ENCODE peak calls at places on chromosomes 4 and X, in eight cellular contexts. One of them, this sample, is unnamed.
A peak's percentile ranks its signal among the peaks of the same experiment; 100 is the strongest.

GRCh38 chrX:826026-826425 is 195.4 kb downstream of the SHOX start:
- DNase-seq in uterus: no peak
- DNase-seq in A673: no peak
- DNase-seq in heart left ventricle: no peak
- DNase-seq in heart right ventricle: no peak
- DNase-seq in aorta: no peak
- DNase-seq in left ventricle myocardium inferior: no peak
- DNase-seq in neuronal stem cell: no peak
- DNase-seq in this sample: no peak

GRCh38 chr4:128315756-128316520 is 28.3 kb upstream of the PGRMC2 start:
- DNase-seq in heart right ventricle: no peak
- DNase-seq in aorta: no peak
- DNase-seq in A673: no peak
- DNase-seq in left ventricle myocardium inferior: no peak
- DNase-seq in uterus: no peak
- DNase-seq in heart left ventricle: no peak
- DNase-seq in neuronal stem cell: no peak
- DNase-seq in this sample: no peak

GRCh38 chrX:46208225-46208854 is 336.9 kb downstream of the ZNF674 start:
- DNase-seq in A673: peak; percentile 48
- DNase-seq in heart right ventricle: no peak
- DNase-seq in neuronal stem cell: no peak
- DNase-seq in left ventricle myocardium inferior: no peak
- DNase-seq in heart left ventricle: no peak
- DNase-seq in aorta: no peak
- DNase-seq in uterus: no peak
- DNase-seq in this sample: no peak

GRCh38 chrX:49172280-49172780 is 632 bp downstream of the PLP2 start:
- DNase-seq in left ventricle myocardium inferior: peak; percentile 67
- DNase-seq in A673: peak; percentile 60
- DNase-seq in uterus: peak; percentile 67
- DNase-seq in aorta: peak; percentile 74
- DNase-seq in heart left ventricle: peak; percentile 69
- DNase-seq in heart right ventricle: peak; percentile 39
- DNase-seq in neuronal stem cell: no peak
- DNase-seq in this sample: peak; percentile 39

GRCh38 chrX:6812087-6812486 is 277.2 kb upstream of the VCX3A start:
- DNase-seq in neuronal stem cell: no peak
- DNase-seq in heart left ventricle: no peak
- DNase-seq in left ventricle myocardium inferior: no peak
- DNase-seq in aorta: no peak
- DNase-seq in uterus: no peak
- DNase-seq in heart right ventricle: no peak
- DNase-seq in A673: no peak
- DNase-seq in this sample: no peak

GRCh38 chrX:45621356-45622041 is 420.8 kb upstream of the DIPK2B start:
- DNase-seq in aorta: no peak
- DNase-seq in neuronal stem cell: no peak
- DNase-seq in heart left ventricle: no peak
- DNase-seq in heart right ventricle: no peak
- DNase-seq in A673: no peak
- DNase-seq in left ventricle myocardium inferior: no peak
- DNase-seq in uterus: no peak
- DNase-seq in this sample: no peak

GRCh38 chrX:135931644-135932487 is 38.4 kb downstream of the SAGE1 start:
- DNase-seq in neuronal stem cell: peak; percentile 6
- DNase-seq in aorta: peak; percentile 60
- DNase-seq in left ventricle myocardium inferior: peak; percentile 12
- DNase-seq in heart right ventricle: peak; percentile 15
- DNase-seq in heart left ventricle: peak; percentile 13
- DNase-seq in A673: peak; percentile 33
- DNase-seq in uterus: peak; percentile 17
- DNase-seq in this sample: peak; percentile 59

GRCh38 chr4:119559044-119559647 is 69.5 kb downstream of the PDE5A start:
- DNase-seq in neuronal stem cell: no peak
- DNase-seq in aorta: no peak
- DNase-seq in left ventricle myocardium inferior: no peak
- DNase-seq in A673: peak; percentile 60
- DNase-seq in heart left ventricle: no peak
- DNase-seq in uterus: no peak
- DNase-seq in heart right ventricle: no peak
- DNase-seq in this sample: no peak

GRCh38 chrX:115624916-115625315 is 63.9 kb downstream of the PLS3 start:
- DNase-seq in heart right ventricle: no peak
- DNase-seq in A673: no peak
- DNase-seq in uterus: no peak
- DNase-seq in aorta: no peak
- DNase-seq in heart left ventricle: no peak
- DNase-seq in left ventricle myocardium inferior: no peak
- DNase-seq in neuronal stem cell: no peak
- DNase-seq in this sample: no peak

GRCh38 chrX:147763131-147763530 is 148.6 kb upstream of the FMR1 start:
- DNase-seq in uterus: no peak
- DNase-seq in A673: no peak
- DNase-seq in neuronal stem cell: no peak
- DNase-seq in aorta: no peak
- DNase-seq in heart left ventricle: no peak
- DNase-seq in heart right ventricle: no peak
- DNase-seq in left ventricle myocardium inferior: no peak
- DNase-seq in this sample: no peak

GRCh38 chrX:45229348-45229747 is 28.7 kb upstream of the DIPK2B start:
- DNase-seq in left ventricle myocardium inferior: no peak
- DNase-seq in aorta: no peak
- DNase-seq in heart right ventricle: no peak
- DNase-seq in uterus: no peak
- DNase-seq in heart left ventricle: no peak
- DNase-seq in A673: no peak
- DNase-seq in neuronal stem cell: no peak
- DNase-seq in this sample: no peak

GRCh38 chrX:11532291-11533075 is 133.2 kb downstream of the ARHGAP6 start:
- DNase-seq in left ventricle myocardium inferior: no peak
- DNase-seq in aorta: no peak
- DNase-seq in uterus: peak; percentile 23
- DNase-seq in A673: no peak
- DNase-seq in heart right ventricle: peak; percentile 5
- DNase-seq in neuronal stem cell: no peak
- DNase-seq in heart left ventricle: no peak
- DNase-seq in this sample: peak; percentile 27

GRCh38 chrX:74187211-74187610 is 116.8 kb upstream of the ZCCHC13 start:
- DNase-seq in aorta: no peak
- DNase-seq in neuronal stem cell: no peak
- DNase-seq in uterus: no peak
- DNase-seq in left ventricle myocardium inferior: no peak
- DNase-seq in A673: no peak
- DNase-seq in heart right ventricle: no peak
- DNase-seq in heart left ventricle: no peak
- DNase-seq in this sample: no peak

GRCh38 chr4:157898836-157899605 is 273.8 kb downstream of the GASK1B start:
- DNase-seq in aorta: no peak
- DNase-seq in heart right ventricle: no peak
- DNase-seq in A673: no peak
- DNase-seq in left ventricle myocardium inferior: no peak
- DNase-seq in heart left ventricle: no peak
- DNase-seq in uterus: no peak
- DNase-seq in neuronal stem cell: no peak
- DNase-seq in this sample: no peak

DNA sequence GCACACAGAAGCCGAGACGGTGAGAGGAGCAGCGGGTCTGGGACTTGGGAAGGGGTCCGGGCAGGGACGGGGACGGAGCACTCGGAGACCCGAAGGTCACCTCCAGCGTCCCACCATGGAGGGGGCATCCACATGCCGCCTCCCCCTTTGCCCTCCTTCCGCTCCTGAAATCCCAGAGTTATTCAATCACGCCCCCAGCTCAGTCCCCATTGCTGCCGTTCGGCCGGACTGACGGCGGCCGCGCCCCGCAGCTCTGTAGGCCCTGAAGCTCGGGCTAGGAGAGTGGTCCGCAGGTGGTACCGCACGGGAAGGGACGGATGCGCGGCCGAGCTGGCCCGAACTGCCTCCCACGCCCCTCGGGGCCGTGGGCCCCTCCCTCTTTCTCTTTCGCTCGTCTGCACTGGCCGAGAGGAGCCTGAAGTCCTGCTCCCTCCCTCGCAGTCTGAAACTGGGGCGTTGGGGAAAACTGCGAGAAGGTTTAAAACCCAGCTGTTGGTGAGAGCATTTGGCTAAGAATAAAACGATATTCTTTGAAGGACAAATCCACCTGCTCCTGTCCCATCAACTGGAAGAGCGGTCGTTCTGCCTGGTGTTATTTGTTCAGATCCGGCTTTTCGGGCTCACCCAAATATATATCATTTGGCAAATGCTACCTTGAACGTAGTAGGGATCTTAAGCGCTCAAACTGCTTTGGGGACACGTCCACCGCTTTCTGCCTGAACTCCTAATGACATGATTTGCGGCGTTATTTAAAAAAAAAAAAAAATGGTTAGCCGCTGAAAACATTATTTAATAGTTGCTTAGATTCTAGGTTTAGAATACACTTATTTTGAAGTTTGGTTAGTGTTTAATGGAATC is 719 bp downstream of the USO1 start:
- DNase-seq in heart left ventricle: peak; percentile 76
- DNase-seq in left ventricle myocardium inferior: peak; percentile 77
- DNase-seq in uterus: peak; percentile 63
- DNase-seq in neuronal stem cell: peak; percentile 69
- DNase-seq in heart right ventricle: peak; percentile 73
- DNase-seq in A673: peak; percentile 49
- DNase-seq in aorta: peak; percentile 86
- DNase-seq in this sample: peak; percentile 83
- H3K4me1 ChIP-seq in heart left ventricle: peaks cover 51% of the 10 kb centered on the region
- H3K4me1 ChIP-seq in left ventricle myocardium inferior: peaks cover 77% of the 10 kb centered on the region
- H3K4me1 ChIP-seq in uterus: no peaks in the 10 kb centered on the region
- H3K4me1 ChIP-seq in neuronal stem cell: peaks cover 7% of the 10 kb centered on the region
- H3K4me1 ChIP-seq in heart right ventricle: peaks cover 50% of the 10 kb centered on the region
- H3K4me1 ChIP-seq in A673: no peaks in the 10 kb centered on the region
- H3K4me1 ChIP-seq in aorta: peaks cover 1% of the 10 kb centered on the region
- H3K4me1 ChIP-seq in this sample: peaks cover 24% of the 10 kb centered on the region

GRCh38 chrX:39070009-39070408 is 268.8 kb downstream of the MID1IP1 start:
- DNase-seq in heart left ventricle: no peak
- DNase-seq in A673: no peak
- DNase-seq in heart right ventricle: no peak
- DNase-seq in uterus: no peak
- DNase-seq in left ventricle myocardium inferior: no peak
- DNase-seq in neuronal stem cell: no peak
- DNase-seq in aorta: no peak
- DNase-seq in this sample: no peak
- H3K4me3 ChIP-seq in heart left ventricle: no peak overlapping the region
- H3K4me3 ChIP-seq in A673: no peak overlapping the region
- H3K4me3 ChIP-seq in heart right ventricle: no peak overlapping the region
- H3K4me3 ChIP-seq in uterus: no peak overlapping the region
- H3K4me3 ChIP-seq in left ventricle myocardium inferior: no peak overlapping the region
- H3K4me3 ChIP-seq in neuronal stem cell: no peak overlapping the region
- H3K4me3 ChIP-seq in aorta: no peak overlapping the region
- H3K4me3 ChIP-seq in this sample: no peak overlapping the region

GRCh38 chrX:109643687-109644086 is 18.7 kb upstream of the KCNE5 start:
- DNase-seq in aorta: no peak
- DNase-seq in uterus: no peak
- DNase-seq in heart left ventricle: no peak
- DNase-seq in heart right ventricle: no peak
- DNase-seq in A673: no peak
- DNase-seq in left ventricle myocardium inferior: no peak
- DNase-seq in neuronal stem cell: no peak
- DNase-seq in this sample: no peak

GRCh38 chrX:109632906-109633504 is 8.0 kb upstream of the KCNE5 start:
- DNase-seq in aorta: no peak
- DNase-seq in uterus: no peak
- DNase-seq in heart right ventricle: no peak
- DNase-seq in neuronal stem cell: no peak
- DNase-seq in left ventricle myocardium inferior: no peak
- DNase-seq in A673: peak; percentile 48
- DNase-seq in heart left ventricle: no peak
- DNase-seq in this sample: peak; percentile 64

GRCh38 chrX:109635151-109635550 is 10.2 kb upstream of the KCNE5 start:
- DNase-seq in heart left ventricle: no peak
- DNase-seq in left ventricle myocardium inferior: no peak
- DNase-seq in uterus: no peak
- DNase-seq in heart right ventricle: no peak
- DNase-seq in A673: peak; percentile 48
- DNase-seq in aorta: no peak
- DNase-seq in neuronal stem cell: no peak
- DNase-seq in this sample: peak; percentile 46

DNA sequence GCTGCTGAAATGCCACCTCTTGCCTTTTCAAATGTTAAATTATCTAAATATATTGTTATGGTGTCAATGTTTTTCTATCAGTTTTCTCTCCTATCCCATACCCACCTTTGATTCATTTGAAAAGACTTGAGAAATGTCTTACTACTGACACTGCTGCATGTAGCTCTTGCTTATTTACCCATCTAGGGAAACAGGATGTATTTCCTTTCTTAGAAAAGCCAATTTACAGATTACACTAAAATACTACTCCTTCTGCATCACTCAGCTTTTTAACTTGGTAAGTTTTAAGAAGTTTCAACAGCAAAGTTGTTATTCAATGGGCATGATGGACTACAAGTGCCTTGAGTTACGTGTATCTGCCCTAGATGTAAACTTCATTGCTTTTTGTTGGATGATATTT is 13.2 kb upstream of the KCNE5 start:
- DNase-seq in heart right ventricle: no peak
- DNase-seq in aorta: no peak
- DNase-seq in A673: no peak
- DNase-seq in neuronal stem cell: no peak
- DNase-seq in heart left ventricle: no peak
- DNase-seq in uterus: no peak
- DNase-seq in left ventricle myocardium inferior: no peak
- DNase-seq in this sample: no peak
- H3K27me3 ChIP-seq in heart right ventricle: no peaks in the 10 kb centered on the region
- H3K27me3 ChIP-seq in aorta: no peaks in the 10 kb centered on the region
- H3K27me3 ChIP-seq in A673: no peaks in the 10 kb centered on the region
- H3K27me3 ChIP-seq in neuronal stem cell: no peaks in the 10 kb centered on the region
- H3K27me3 ChIP-seq in heart left ventricle: no peaks in the 10 kb centered on the region
- H3K27me3 ChIP-seq in uterus: no peaks in the 10 kb centered on the region
- H3K27me3 ChIP-seq in left ventricle myocardium inferior: no peaks in the 10 kb centered on the region
- H3K27me3 ChIP-seq in this sample: no peaks in the 10 kb centered on the region

DNA sequence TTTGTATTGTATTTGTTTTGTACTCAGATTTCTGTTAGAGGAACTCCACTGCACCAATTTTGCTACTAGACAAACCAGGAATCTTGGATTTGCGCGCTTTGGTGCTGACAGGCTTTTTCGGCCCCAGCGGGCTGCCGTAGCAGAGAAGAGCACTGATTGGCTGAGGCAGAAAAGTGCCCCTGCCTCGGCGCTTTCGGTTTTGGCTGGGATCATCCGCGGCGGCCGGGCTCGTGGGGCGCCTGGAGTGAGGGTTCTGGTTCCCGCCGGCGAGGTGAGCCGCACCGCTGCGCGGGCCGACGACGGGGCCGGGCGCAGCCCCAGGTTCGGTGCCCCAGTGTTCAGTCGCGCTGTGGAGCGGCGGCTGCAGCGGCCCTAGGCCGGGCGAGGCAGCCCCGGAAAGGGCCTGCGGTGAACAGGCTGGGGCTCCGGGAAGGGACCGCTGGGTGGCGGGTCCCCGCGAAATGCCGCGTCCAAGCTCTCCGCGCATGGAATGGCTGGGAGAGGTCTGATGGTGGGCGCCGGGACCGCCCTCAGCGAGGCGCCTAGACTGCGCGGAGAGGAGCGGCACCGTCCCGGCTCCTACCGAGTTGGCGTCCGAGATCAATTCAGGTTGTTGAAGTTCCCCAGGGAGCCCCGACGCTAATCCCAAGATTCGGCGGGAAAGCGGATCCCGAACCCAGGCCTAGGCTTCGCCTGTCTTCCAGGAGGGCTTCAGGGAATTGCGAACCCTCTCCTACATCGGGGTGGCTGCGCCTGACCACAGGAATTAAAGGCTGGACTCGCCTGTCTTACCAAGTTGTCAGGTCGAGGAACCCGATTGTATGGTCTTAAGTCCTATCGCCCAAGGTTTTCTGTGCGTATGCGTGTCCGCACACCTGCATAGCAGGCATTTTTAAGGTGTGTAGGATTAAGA is at the start of gene LSM6:
- DNase-seq in neuronal stem cell: peak; percentile 58
- DNase-seq in heart right ventricle: peak; percentile 91
- DNase-seq in heart left ventricle: peak; percentile 91
- DNase-seq in A673: peak; percentile 91
- DNase-seq in left ventricle myocardium inferior: peak; percentile 91
- DNase-seq in uterus: peak; percentile 88
- DNase-seq in aorta: peak; percentile 92
- DNase-seq in this sample: peak; percentile 87
- H3K4me1 ChIP-seq in neuronal stem cell: peaks cover 7% of the 10 kb centered on the region
- H3K4me1 ChIP-seq in heart right ventricle: peaks cover 42% of the 10 kb centered on the region
- H3K4me1 ChIP-seq in heart left ventricle: peaks cover 42% of the 10 kb centered on the region
- H3K4me1 ChIP-seq in A673: peaks cover 16% of the 10 kb centered on the region
- H3K4me1 ChIP-seq in left ventricle myocardium inferior: peaks cover 53% of the 10 kb centered on the region
- H3K4me1 ChIP-seq in uterus: no peaks in the 10 kb centered on the region
- H3K4me1 ChIP-seq in aorta: peaks cover 2% of the 10 kb centered on the region
- H3K4me1 ChIP-seq in this sample: peaks cover 4% of the 10 kb centered on the region